ENCODE peak calls at places on chromosomes 6 and 20, in seven cellular contexts. G is tibial artery, T is cardiac muscle cell, X is small intestine, E is Peyer's patch, W is left lung, C is upper lobe of right lung. D is an unnamed sample. For H3K4me1, the result is how much of the 10 kb centered on the place peaks cover.

GRCh38 chr6:147759088-147759487 is 250.6 kb downstream of the SAMD5 start:
- DNase-seq in C (no peak), G (no peak), T (no peak), X (no peak), E (no peak), W (no peak), D (no peak)

GRCh38 chr6:299050-299980 is 7.0 kb downstream of the DUSP22 start:
- DNase-seq in T (no peak), X (no peak), G (no peak), C (no peak), E (no peak), W (peak), D (no peak)

GRCh38 chr6:138520463-138520862 is 21.2 kb upstream of the NHSL1 start:
- DNase-seq in G (no peak), C (no peak), T (peak), X (no peak), E (no peak), W (no peak), D (no peak)

GRCh38 chr20:57501461-57502330 is 23.2 kb downstream of the CTCFL start:
- DNase-seq in T (peak), G (no peak), W (no peak), E (no peak), X (no peak), C (no peak), D (no peak)

GRCh38 chr20:40942015-40942414 is 86.6 kb upstream of the TOP1 start:
- DNase-seq in W (no peak), T (no peak), C (no peak), E (no peak), G (no peak), X (no peak), D (no peak)

GRCh38 chr20:36574278-36575065 is 1.1 kb downstream of the TGIF2 start:
- DNase-seq in C (peak), T (peak), E (peak), W (peak), X (peak), G (peak), D (peak)

GRCh38 chr20:22428051-22428450 is 156.3 kb downstream of the FOXA2 start:
- DNase-seq in E (no peak), C (no peak), W (no peak), T (no peak), G (no peak), X (no peak), D (no peak)

GRCh38 chr6:138227316-138227781 is 9.1 kb upstream of the PBOV1 start:
- DNase-seq in G (no peak), W (no peak), E (peak), C (peak), T (no peak), X (peak), D (no peak)

GRCh38 chr6:45504947-45505346 is 127.2 kb upstream of the SUPT3H start:
- DNase-seq in T (peak), E (no peak), C (no peak), W (no peak), X (no peak), G (no peak), D (no peak)

GRCh38 chr6:168906251-168906845 is 347.3 kb downstream of the THBS2 start:
- DNase-seq in T (no peak), W (no peak), G (no peak), E (no peak), C (no peak), X (peak), D (no peak)

GRCh38 chr20:48547682-48548081 is 280.1 kb downstream of the PREX1 start:
- DNase-seq in E (no peak), W (no peak), X (no peak), C (no peak), G (no peak), T (no peak), D (no peak)

GRCh38 chr6:74289881-74290280 is 593.9 kb downstream of the CD109 start:
- DNase-seq in X (no peak), E (no peak), W (no peak), T (no peak), C (no peak), G (no peak), D (no peak)

GRCh38 chr20:34538671-34539123 is 19.8 kb upstream of the MAP1LC3A start:
- DNase-seq in T (peak), G (no peak), X (peak), C (peak), E (no peak), W (no peak), D (no peak)

GRCh38 chr6:14380421-14380820 is 262.8 kb downstream of the CD83 start:
- DNase-seq in T (no peak), W (no peak), E (no peak), G (no peak), X (no peak), C (no peak), D (no peak)

GRCh38 chr20:51600016-51600420 is 57.5 kb upstream of the NFATC2 start:
- DNase-seq in E (no peak), W (no peak), T (peak), G (no peak), C (no peak), X (no peak), D (no peak)

GRCh38 chr6:115901896-115902295 is 158.8 kb downstream of the FRK start:
- DNase-seq in X (no peak), G (no peak), W (no peak), C (no peak), E (no peak), T (no peak), D (no peak)

GRCh38 chr6:27375613-27376079 is 12.9 kb upstream of the ZNF391 start:
- DNase-seq in W (no peak), C (no peak), T (no peak), E (no peak), X (no peak), G (no peak), D (no peak)

GRCh38 chr20:22374678-22375590 is 209.4 kb downstream of the FOXA2 start:
- DNase-seq in W (no peak), E (no peak), C (no peak), T (peak), X (no peak), G (no peak), D (no peak)

GRCh38 chr20:63381781-63382431 is 20.8 kb upstream of the CHRNA4 start:
- DNase-seq in T (no peak), W (peak), C (no peak), G (no peak), E (no peak), X (no peak), D (no peak)

GRCh38 chr20:53322651-53323050 is 271.0 kb downstream of the ZNF217 start:
- DNase-seq in T (peak), E (no peak), X (no peak), G (no peak), C (no peak), W (no peak), D (no peak)

GRCh38 chr6:128483472-128484135 is 36.8 kb downstream of the PTPRK start:
- DNase-seq in E (no peak), G (no peak), C (no peak), W (no peak), X (no peak), T (no peak), D (no peak)

GRCh38 chr6:128479991-128480390 is 40.4 kb downstream of the PTPRK start:
- DNase-seq in E (no peak), X (no peak), C (no peak), G (no peak), T (no peak), W (no peak), D (no peak)

GRCh38 chr6:128479048-128479666 is 41.2 kb downstream of the PTPRK start:
- DNase-seq in T (no peak), C (no peak), E (no peak), G (no peak), W (no peak), X (no peak), D (no peak)

GRCh38 chr6:128478230-128479047 is 42.0 kb downstream of the PTPRK start:
- DNase-seq in W (no peak), X (peak), G (no peak), C (no peak), T (no peak), E (no peak), D (no peak)

DNA sequence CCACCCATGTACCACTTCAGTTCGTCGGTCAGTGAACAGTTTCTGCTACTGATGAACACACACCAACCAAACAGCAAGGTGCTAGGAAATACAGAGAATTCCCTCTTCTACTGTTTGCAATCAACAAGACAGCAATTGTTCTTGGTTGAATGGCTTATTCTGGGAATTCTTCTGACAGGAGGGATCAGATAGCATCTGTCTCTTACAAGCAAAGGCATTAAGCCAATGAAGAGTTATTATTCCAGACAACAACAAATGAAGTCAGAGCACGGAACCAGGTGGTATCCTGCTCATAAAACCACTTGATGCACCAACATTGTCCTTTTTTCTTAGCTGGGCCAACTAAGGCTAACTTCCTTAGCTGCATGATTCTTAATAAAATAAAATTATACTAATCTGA is 37.8 kb downstream of the PTPRK start:
- DNase-seq in T (no peak), W (no peak), E (no peak), G (no peak), X (no peak), C (no peak), D (no peak)
- H3K27ac ChIP-seq in T (no peak), W (no peak), E (no peak), G (no peak), X (no peak), C (no peak), D (no peak)

DNA sequence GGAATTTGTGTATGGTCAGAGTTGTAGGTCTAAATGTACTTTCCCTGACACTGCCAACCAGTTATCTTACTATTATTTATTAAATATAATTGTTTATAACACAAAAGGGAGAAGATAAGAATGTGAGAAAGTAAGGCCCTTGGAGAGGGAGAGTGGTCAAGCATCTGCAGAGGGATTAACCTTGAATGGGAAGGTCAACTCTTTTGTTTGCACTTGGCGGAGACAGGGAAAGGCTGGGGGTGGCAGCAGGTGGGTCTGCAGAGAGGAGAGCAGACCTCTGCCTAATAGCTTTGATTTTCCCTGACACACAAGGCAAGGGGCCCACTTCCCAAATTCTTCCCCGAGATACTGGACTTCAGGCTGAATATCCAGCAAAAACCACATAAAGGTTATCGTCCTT is 4.2 kb downstream of the LRP11 start:
- DNase-seq in T (no peak), C (peak), W (no peak), G (no peak), X (no peak), E (no peak), D (no peak)
- H3K4me1 ChIP-seq in T (under half), C (under half), W (under half), G (under half), X (under half), E (under half), D (under half)

GRCh38 chr20:49712118-49712517 is 1.6 kb downstream of the B4GALT5 start:
- DNase-seq in W (no peak), E (no peak), C (no peak), X (peak), G (no peak), T (no peak), D (no peak)
- H3K4me3 ChIP-seq in W (peak), E (peak), C (peak), X (peak), G (peak), T (peak), D (peak)

GRCh38 chr20:635028-635427 is 18.0 kb downstream of the SRXN1 start:
- DNase-seq in W (no peak), E (no peak), X (no peak), T (no peak), C (peak), G (no peak), D (no peak)

GRCh38 chr20:635609-636338 is 17.2 kb downstream of the SRXN1 start:
- DNase-seq in X (no peak), C (peak), E (no peak), W (no peak), G (no peak), T (no peak), D (no peak)

GRCh38 chr20:631091-631490 is 21.0 kb upstream of the TCF15 start:
- DNase-seq in G (no peak), W (no peak), T (no peak), X (no peak), C (no peak), E (no peak), D (no peak)

GRCh38 chr20:637559-637958 is 15.4 kb downstream of the SRXN1 start:
- DNase-seq in E (no peak), G (no peak), X (no peak), W (no peak), C (no peak), T (no peak), D (no peak)

DNA sequence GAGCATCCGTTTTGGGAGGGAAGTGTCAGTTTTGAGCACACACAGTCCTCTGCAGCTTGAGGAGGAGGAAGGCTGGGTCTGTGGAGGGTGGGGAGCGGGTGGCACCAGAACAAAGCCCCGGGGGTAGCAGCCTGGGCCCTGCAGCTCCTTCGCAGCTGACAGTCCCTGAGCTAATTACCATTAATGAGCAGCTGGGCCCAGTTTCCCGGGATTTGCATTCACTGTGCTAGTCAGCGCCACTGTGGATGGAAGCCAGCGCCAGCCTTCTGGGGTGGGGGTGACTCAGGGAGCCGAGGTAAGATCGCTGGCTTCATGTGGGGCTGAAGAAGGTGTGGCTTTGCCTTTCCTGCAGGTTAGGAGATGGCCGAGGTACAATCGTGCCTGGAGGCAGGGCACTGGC is 18.5 kb downstream of the SRXN1 start:
- DNase-seq in C (peak), W (no peak), G (no peak), E (no peak), T (no peak), X (no peak), D (no peak)
- H3K27ac ChIP-seq in C (no peak), W (no peak), G (no peak), E (no peak), T (no peak), X (no peak), D (no peak)

GRCh38 chr6:108685970-108686369 is 125.3 kb downstream of the FOXO3 start:
- DNase-seq in X (no peak), W (no peak), C (no peak), T (no peak), G (no peak), E (no peak), D (no peak)
- H3K4me1 ChIP-seq in X (under half), W (under half), C (under half), T (under half), G (half or more), E (under half), D (under half)

D was measured in aorta.